ENCODE peak calls at places on chromosome 3, in four cellular contexts. Y, R, W and P are unnamed samples.

GRCh38 chr3:106792716-106793115 is 584.5 kb upstream of the CCDC54 start:
- DNase-seq in Y (peak; percentile 53), R (peak; percentile 23), W (no peak), P (peak; percentile 45)

GRCh38 chr3:197226179-197226578 is 72.2 kb downstream of the DLG1 start:
- DNase-seq in Y (no peak), R (no peak), W (no peak), P (no peak)

GRCh38 chr3:174955513-174956001 is 96.4 kb downstream of the NAALADL2 start:
- DNase-seq in Y (peak; percentile 69), R (peak; percentile 48), W (no peak), P (peak; percentile 60)

GRCh38 chr3:101829066-101829830 is 20.1 kb upstream of the NFKBIZ start:
- DNase-seq in Y (peak; percentile 68), R (peak; percentile 85), W (peak; percentile 61), P (peak; percentile 82)

GRCh38 chr3:107911337-107912000 is 179.4 kb downstream of the CD47 start:
- DNase-seq in Y (peak; percentile 18), R (no peak), W (no peak), P (no peak)

GRCh38 chr3:190258634-190259033 is 63.6 kb downstream of the CLDN1 start:
- DNase-seq in Y (peak; percentile 25), R (peak; percentile 18), W (peak; percentile 49), P (no peak)

GRCh38 chr3:195549931-195550519 is 6.9 kb upstream of the PPP1R2 start:
- DNase-seq in Y (no peak), R (no peak), W (no peak), P (no peak)

GRCh38 chr3:193301441-193301840 is 60.4 kb downstream of the PLAAT1 start:
- DNase-seq in Y (peak; percentile 90), R (no peak), W (no peak), P (no peak)

GRCh38 chr3:38601971-38602550 is 47.4 kb downstream of the SCN5A start:
- DNase-seq in Y (no peak), R (no peak), W (no peak), P (no peak)